ENCODE peak calls at places on chromosomes 6 and 20, in six cellular contexts. A is ELF-1, N is left colon, Q is mammary epithelial cell, O is D341Med, T is left cardiac atrium. E is an unnamed sample.

GRCh38 chr6:26520088-26520839 is 17.9 kb upstream of the HMGN4 start:
- DNase-seq in A (peak; percentile 81), Q (no peak), T (peak; percentile 75), N (peak; percentile 67), O (no peak), E (peak; percentile 75)

GRCh38 chr6:148021715-148022114 is 320.9 kb upstream of the SASH1 start:
- DNase-seq in Q (no peak), T (no peak), N (peak; percentile 28), A (peak; percentile 4), O (no peak), E (no peak)

GRCh38 chr6:140921366-140922226 is 1211.1 kb upstream of the GJE1 start:
- DNase-seq in N (no peak), A (peak; percentile 14), O (peak; percentile 47), T (no peak), Q (peak; percentile 89), E (peak; percentile 67)

GRCh38 chr6:107870379-107870778 is 46.3 kb upstream of the SCML4 start:
- DNase-seq in N (no peak), Q (peak; percentile 39), T (no peak), A (no peak), O (no peak), E (no peak)

GRCh38 chr6:153172815-153173214 is 41.7 kb upstream of the RGS17 start:
- DNase-seq in Q (no peak), T (no peak), O (peak; percentile 39), A (no peak), N (no peak), E (peak; percentile 14)

GRCh38 chr20:24236204-24236603 is 233.2 kb upstream of the SYNDIG1 start:
- DNase-seq in N (no peak), O (no peak), T (no peak), A (peak; percentile 10), Q (no peak), E (no peak)

GRCh38 chr6:38730136-38730862 is 15.2 kb downstream of the DNAH8 start:
- DNase-seq in N (no peak), A (no peak), O (no peak), Q (no peak), T (no peak), E (no peak)

GRCh38 chr6:52994031-52994788 is 874 bp downstream of the GSTA4 start:
- DNase-seq in O (peak; percentile 52), T (peak; percentile 45), A (peak; percentile 56), Q (peak; percentile 42), N (no peak), E (peak; percentile 72)

GRCh38 chr6:85923013-85923430 is 280.3 kb upstream of the SYNCRIP start:
- DNase-seq in Q (peak; percentile 60), O (peak; percentile 58), T (no peak), A (peak; percentile 62), N (no peak), E (peak; percentile 81)

GRCh38 chr20:25218492-25218891 is 23.0 kb downstream of the ENTPD6 start:
- DNase-seq in T (no peak), A (no peak), Q (no peak), N (no peak), O (no peak), E (no peak)

GRCh38 chr6:56483929-56484328 is 158.8 kb downstream of the DST start:
- DNase-seq in N (no peak), O (no peak), Q (no peak), T (no peak), A (no peak), E (no peak)

GRCh38 chr6:41367700-41368099 is 32.3 kb downstream of the NCR2 start:
- DNase-seq in O (peak; percentile 86), T (peak; percentile 44), Q (peak; percentile 24), A (peak; percentile 91), N (no peak), E (peak; percentile 80)

GRCh38 chr6:7920425-7920824 is 9.8 kb upstream of the TXNDC5 start:
- DNase-seq in O (no peak), T (no peak), Q (peak; percentile 73), N (no peak), A (no peak), E (no peak)

GRCh38 chr6:81476881-81477280 is 275.6 kb downstream of the TENT5A start:
- DNase-seq in A (no peak), Q (no peak), N (no peak), O (no peak), T (no peak), E (no peak)

GRCh38 chr6:14743465-14744211 is 502.2 kb upstream of the JARID2 start:
- DNase-seq in A (no peak), O (no peak), N (no peak), Q (peak; percentile 99), T (peak; percentile 53), E (peak; percentile 45)

GRCh38 chr20:64171211-64171610 is 7.0 kb downstream of the MYT1 start:
- DNase-seq in O (no peak), A (no peak), Q (no peak), T (no peak), N (no peak), E (no peak)

GRCh38 chr6:170271771-170272314 is 19.0 kb downstream of the DLL1 start:
- DNase-seq in N (no peak), Q (no peak), T (no peak), A (no peak), O (no peak), E (no peak)

GRCh38 chr20:1809121-1809520 is 86.1 kb upstream of the SIRPA start:
- DNase-seq in A (no peak), T (no peak), Q (peak; percentile 96), N (no peak), O (peak; percentile 2), E (no peak)

GRCh38 chr6:32252326-32253009 is 28.6 kb upstream of the NOTCH4 start:
- DNase-seq in O (no peak), A (no peak), Q (no peak), N (no peak), T (no peak), E (no peak)

GRCh38 chr6:161418458-161418945 is 144.6 kb upstream of the AGPAT4 start:
- DNase-seq in A (peak; percentile 65), T (no peak), N (no peak), O (peak; percentile 58), Q (peak; percentile 61), E (peak; percentile 93)

GRCh38 chr20:33827629-33828325 is 16.6 kb downstream of the CHMP4B start:
- DNase-seq in T (no peak), N (no peak), A (no peak), Q (no peak), O (no peak), E (no peak)

GRCh38 chr6:41503841-41504525 is 42.2 kb upstream of the FOXP4 start:
- DNase-seq in N (no peak), Q (peak; percentile 16), O (peak; percentile 71), A (peak; percentile 73), T (peak; percentile 46), E (no peak)

GRCh38 chr6:106117579-106117978 is 31.4 kb downstream of the PRDM1 start:
- DNase-seq in T (no peak), Q (no peak), A (no peak), O (no peak), N (no peak), E (no peak)

E was measured in pons.